ENCODE peak calls at places on chromosomes 16 and 17, in eight cellular contexts. F is activated gamma-delta T cell treated with Interleukin-2 at 50 U/mL for 16 hours; Y is foreskin fibroblast; U is GM13976; P is activated T-cell treated with anti-CD3 and anti-CD28 coated beads, Interleukin-2, amount 50 U/mL, for 24 hours; Q is NCI-H1930; O is activated T-helper 1 cell treated with Interleukin-2 at 50 U/mL for 16 hours; S is amniotic stem cell. L is an unnamed sample.

GRCh38 chr16:88676502-88677242 is 9.6 kb downstream of the SNAI3 start:
- DNase-seq in O (no peak), P (no peak), U (no peak), S (no peak), Q (no peak), Y (no peak), F (no peak), L (no peak)

GRCh38 chr16:81149614-81150013 is 53.4 kb upstream of the GCSH start:
- DNase-seq in Q (no peak), Y (no peak), O (no peak), P (no peak), U (no peak), S (no peak), F (no peak), L (no peak)

GRCh38 chr16:79307214-79307613 is 293.3 kb downstream of the MAF start:
- DNase-seq in Q (no peak), O (no peak), Y (no peak), F (no peak), P (no peak), S (no peak), U (no peak), L (no peak)

GRCh38 chr16:66304961-66305360 is 61.5 kb upstream of the CDH5 start:
- DNase-seq in P (no peak), O (no peak), Q (no peak), S (no peak), Y (no peak), U (no peak), F (no peak), L (no peak)

GRCh38 chr17:17937450-17937849 is 34.8 kb downstream of the TOM1L2 start:
- DNase-seq in Q (no peak), O (no peak), Y (peak; percentile 59), U (no peak), F (no peak), P (no peak), S (no peak), L (no peak)

GRCh38 chr17:79038545-79039135 is 14.7 kb downstream of the C1QTNF1 start:
- DNase-seq in Y (peak; percentile 90), Q (no peak), S (no peak), F (no peak), U (peak; percentile 70), O (no peak), P (no peak), L (no peak)

GRCh38 chr17:10875411-10875810 is 37.5 kb upstream of the PIRT start:
- DNase-seq in Y (peak; percentile 3), U (peak; percentile 24), S (no peak), F (no peak), O (no peak), P (no peak), Q (no peak), L (peak; percentile 21)

GRCh38 chr16:77574867-77575619 is 140.2 kb upstream of the ADAMTS18 start:
- DNase-seq in S (no peak), P (no peak), F (no peak), U (no peak), Q (no peak), Y (no peak), O (no peak), L (peak; percentile 90)

GRCh38 chr17:68036304-68037147 is 991 bp downstream of the KPNA2 start:
- DNase-seq in O (no peak), U (no peak), S (peak; percentile 55), Q (no peak), P (no peak), Y (peak; percentile 69), F (no peak), L (peak; percentile 71)

GRCh38 chr17:63358111-63358839 is 87.8 kb downstream of the CYB561 start:
- DNase-seq in U (no peak), S (no peak), O (no peak), Y (peak; percentile 92), Q (no peak), P (no peak), F (no peak), L (peak; percentile 89)

GRCh38 chr17:48502312-48502711 is 28.5 kb downstream of the HOXB1 start:
- DNase-seq in Q (no peak), U (no peak), Y (no peak), O (no peak), F (no peak), S (no peak), P (no peak), L (no peak)

GRCh38 chr17:47726796-47727703 is 6.0 kb upstream of the TBX21 start:
- DNase-seq in S (no peak), O (no peak), U (no peak), Q (no peak), P (peak; percentile 36), F (no peak), Y (no peak), L (no peak)

GRCh38 chr16:14036869-14037268 is 34.2 kb upstream of the MRTFB start:
- DNase-seq in P (no peak), Q (no peak), S (no peak), Y (peak; percentile 76), F (no peak), O (no peak), U (no peak), L (no peak)

GRCh38 chr17:62109378-62109902 is 44.4 kb upstream of the MED13 start:
- DNase-seq in S (peak; percentile 43), Q (peak; percentile 62), Y (peak; percentile 82), U (peak; percentile 77), O (peak; percentile 2), F (peak; percentile 26), P (peak; percentile 59), L (peak; percentile 29)

GRCh38 chr16:25163683-25164082 is 52.1 kb downstream of the LCMT1 start:
- DNase-seq in F (no peak), P (no peak), O (no peak), Y (no peak), U (no peak), S (no peak), Q (no peak), L (no peak)

GRCh38 chr17:4032738-4033137 is 68.5 kb upstream of the ATP2A3 start:
- DNase-seq in Y (no peak), O (no peak), P (no peak), S (no peak), F (no peak), U (no peak), Q (no peak), L (no peak)

GRCh38 chr16:8678068-8678927 is 3.9 kb downstream of the ABAT start:
- DNase-seq in U (no peak), P (no peak), Y (peak; percentile 68), S (peak; percentile 37), Q (no peak), F (no peak), O (no peak), L (no peak)

GRCh38 chr17:1177099-1177996 is 2.4 kb downstream of the ABR start:
- DNase-seq in Y (peak; percentile 56), U (no peak), S (peak; percentile 21), O (no peak), Q (no peak), P (no peak), F (no peak), L (peak; percentile 53)

GRCh38 chr17:7988750-7989178 is 13.7 kb upstream of the GUCY2D start:
- DNase-seq in F (peak; percentile 49), S (peak; percentile 69), Y (peak; percentile 92), Q (peak; percentile 85), P (no peak), O (no peak), U (peak; percentile 79), L (peak; percentile 83)

GRCh38 chr16:75550211-75550662 is 5.8 kb downstream of the TMEM231 start:
- DNase-seq in Y (peak; percentile 38), O (no peak), U (peak; percentile 67), Q (no peak), F (no peak), P (no peak), S (no peak), L (peak; percentile 55)

GRCh38 chr17:57823469-57824401 is 26.1 kb downstream of the MRPS23 start:
- DNase-seq in Y (peak; percentile 25), F (no peak), Q (peak; percentile 61), O (no peak), U (no peak), P (no peak), S (no peak), L (no peak)

GRCh38 chr16:73057369-73058210 is 9.7 kb upstream of the ZFHX3 start:
- DNase-seq in S (no peak), O (no peak), F (no peak), U (peak; percentile 71), P (no peak), Q (peak; percentile 9), Y (peak; percentile 65), L (peak; percentile 71)

L was measured in lung microvascular endothelial cell.